ENCODE peak calls at places on chromosomes 3 and 15, in four cellular contexts. One of them, this sample, is unnamed.

GRCh38 chr15:76501726-76502125 is 165.2 kb downstream of the ISL2 start:
- DNase-seq in EH: peak
- DNase-seq in neural crest cell: no peak
- DNase-seq in NCI-H1105: no peak
- DNase-seq in this sample: peak

GRCh38 chr3:127490271-127491023 is 100.1 kb downstream of the TPRA1 start:
- DNase-seq in EH: no peak
- DNase-seq in neural crest cell: no peak
- DNase-seq in NCI-H1105: no peak
- DNase-seq in this sample: no peak

GRCh38 chr15:72176155-72176554 is 21.4 kb downstream of the GRAMD2A start:
- DNase-seq in EH: no peak
- DNase-seq in neural crest cell: no peak
- DNase-seq in NCI-H1105: no peak
- DNase-seq in this sample: no peak

GRCh38 chr15:51796777-51797474 is 32.5 kb upstream of the TMOD3 start:
- DNase-seq in EH: peak
- DNase-seq in neural crest cell: no peak
- DNase-seq in NCI-H1105: no peak
- DNase-seq in this sample: peak

GRCh38 chr15:37709669-37710068 is 224.8 kb upstream of the TMCO5A start:
- DNase-seq in EH: no peak
- DNase-seq in neural crest cell: no peak
- DNase-seq in NCI-H1105: no peak
- DNase-seq in this sample: no peak

GRCh38 chr3:4982773-4983738 is 3.8 kb downstream of the BHLHE40 start:
- DNase-seq in EH: peak
- DNase-seq in neural crest cell: no peak
- DNase-seq in NCI-H1105: no peak
- DNase-seq in this sample: no peak

GRCh38 chr3:31232049-31233040 is 300.4 kb upstream of the STT3B start:
- DNase-seq in EH: no peak
- DNase-seq in neural crest cell: no peak
- DNase-seq in NCI-H1105: no peak
- DNase-seq in this sample: no peak

GRCh38 chr15:80695099-80695910 is at the start of gene ABHD17C:
- DNase-seq in EH: peak
- DNase-seq in neural crest cell: peak
- DNase-seq in NCI-H1105: no peak
- DNase-seq in this sample: peak

GRCh38 chr3:149316427-149316826 is 17.0 kb downstream of the TM4SF18 start:
- DNase-seq in EH: peak
- DNase-seq in neural crest cell: no peak
- DNase-seq in NCI-H1105: no peak
- DNase-seq in this sample: peak

GRCh38 chr15:54298396-54298795 is 320.2 kb downstream of the UNC13C start:
- DNase-seq in EH: no peak
- DNase-seq in neural crest cell: no peak
- DNase-seq in NCI-H1105: no peak
- DNase-seq in this sample: no peak

GRCh38 chr3:52786330-52787215 is 8.0 kb upstream of the ITIH3 start:
- DNase-seq in EH: no peak
- DNase-seq in neural crest cell: no peak
- DNase-seq in NCI-H1105: no peak
- DNase-seq in this sample: no peak

GRCh38 chr3:195069501-195070251 is 201.3 kb downstream of the XXYLT1 start:
- DNase-seq in EH: no peak
- DNase-seq in neural crest cell: no peak
- DNase-seq in NCI-H1105: no peak
- DNase-seq in this sample: no peak

GRCh38 chr3:8305371-8305770 is 196.3 kb upstream of the LMCD1 start:
- DNase-seq in EH: no peak
- DNase-seq in neural crest cell: no peak
- DNase-seq in NCI-H1105: no peak
- DNase-seq in this sample: no peak

GRCh38 chr15:40420793-40421192 is 15.2 kb downstream of the IVD start:
- DNase-seq in EH: no peak
- DNase-seq in neural crest cell: no peak
- DNase-seq in NCI-H1105: peak
- DNase-seq in this sample: no peak

GRCh38 chr15:55522741-55523450 is 14.9 kb upstream of the DNAAF4 start:
- DNase-seq in EH: no peak
- DNase-seq in neural crest cell: no peak
- DNase-seq in NCI-H1105: no peak
- DNase-seq in this sample: no peak

GRCh38 chr3:169812844-169813677 is at the start of the genes LRRC34 and LRRIQ4:
- DNase-seq in EH: peak
- DNase-seq in neural crest cell: peak
- DNase-seq in NCI-H1105: peak
- DNase-seq in this sample: peak

GRCh38 chr3:186849392-186849975 is 7.0 kb downstream of the ADIPOQ start:
- DNase-seq in EH: peak
- DNase-seq in neural crest cell: no peak
- DNase-seq in NCI-H1105: peak
- DNase-seq in this sample: peak

GRCh38 chr3:184688251-184688851 is 23.5 kb downstream of the MAGEF1 start:
- DNase-seq in EH: peak
- DNase-seq in neural crest cell: no peak
- DNase-seq in NCI-H1105: no peak
- DNase-seq in this sample: peak

GRCh38 chr15:23539892-23540291 is 25.6 kb upstream of the MKRN3 start:
- DNase-seq in EH: no peak
- DNase-seq in neural crest cell: no peak
- DNase-seq in NCI-H1105: no peak
- DNase-seq in this sample: no peak

GRCh38 chr3:122776675-122777074 is 17.0 kb downstream of the HSPBAP1 start:
- DNase-seq in EH: no peak
- DNase-seq in neural crest cell: no peak
- DNase-seq in NCI-H1105: no peak
- DNase-seq in this sample: no peak

GRCh38 chr3:185827595-185828344 is 2.9 kb upstream of the IGF2BP2 start:
- DNase-seq in EH: no peak
- DNase-seq in neural crest cell: no peak
- DNase-seq in NCI-H1105: no peak
- DNase-seq in this sample: no peak

GRCh38 chr3:174099724-174100123 is 702.2 kb downstream of the NLGN1 start:
- DNase-seq in EH: no peak
- DNase-seq in neural crest cell: no peak
- DNase-seq in NCI-H1105: no peak
- DNase-seq in this sample: no peak

GRCh38 chr3:128489860-128490649 is 2.9 kb downstream of the GATA2 start:
- DNase-seq in EH: peak
- DNase-seq in neural crest cell: peak
- DNase-seq in NCI-H1105: peak
- DNase-seq in this sample: peak

GRCh38 chr15:79066391-79067090 is 24.0 kb downstream of the RASGRF1 start:
- DNase-seq in EH: no peak
- DNase-seq in neural crest cell: no peak
- DNase-seq in NCI-H1105: no peak
- DNase-seq in this sample: no peak

GRCh38 chr3:115551091-115551490 is 72.2 kb upstream of the GAP43 start:
- DNase-seq in EH: no peak
- DNase-seq in neural crest cell: no peak
- DNase-seq in NCI-H1105: peak
- DNase-seq in this sample: peak

GRCh38 chr3:155984791-155985417 is 114.5 kb downstream of the GMPS start:
- DNase-seq in EH: no peak
- DNase-seq in neural crest cell: no peak
- DNase-seq in NCI-H1105: no peak
- DNase-seq in this sample: no peak

GRCh38 chr3:195540031-195540430 is 3.1 kb downstream of the PPP1R2 start:
- DNase-seq in EH: no peak
- DNase-seq in neural crest cell: no peak
- DNase-seq in NCI-H1105: no peak
- DNase-seq in this sample: no peak